ENCODE peak calls at places on chromosome 20, in seven cellular contexts. P is mesendoderm, C is IMR-90, E is mesenchymal stem cell, S is H9, J is H1, B is trophoblast cell. U is an unnamed sample.
A peak's percentile ranks its signal among the peaks of the same experiment; 100 is the strongest.

GRCh38 chr20:53335509-53335908 is 258.1 kb downstream of the ZNF217 start:
- DNase-seq in C (no peak), J (no peak), E (no peak), P (peak; percentile 30), B (no peak), S (no peak), U (no peak)

GRCh38 chr20:50412069-50412468 is 98.1 kb upstream of the PTPN1 start:
- DNase-seq in J (no peak), P (peak; percentile 46), E (no peak), C (no peak), S (no peak), B (peak; percentile 90), U (no peak)

GRCh38 chr20:20806121-20806820 is 93.8 kb upstream of the RALGAPA2 start:
- DNase-seq in C (no peak), P (peak; percentile 67), J (no peak), E (no peak), B (no peak), S (no peak), U (no peak)

GRCh38 chr20:25553819-25554296 is 31.5 kb downstream of the NINL start:
- DNase-seq in S (no peak), P (no peak), E (peak; percentile 76), J (no peak), B (no peak), C (peak; percentile 67), U (no peak)

GRCh38 chr20:54111460-54111859 is 41.1 kb upstream of the BCAS1 start:
- DNase-seq in P (no peak), J (no peak), B (no peak), E (no peak), S (no peak), C (no peak), U (no peak)

GRCh38 chr20:30281584-30282197 is 975.8 kb upstream of the DEFB115 start:
- DNase-seq in P (no peak), E (no peak), J (no peak), C (no peak), S (no peak), B (no peak), U (no peak)

GRCh38 chr20:50848846-50849673 is 54.2 kb downstream of the BCAS4 start:
- DNase-seq in J (no peak), P (no peak), E (no peak), S (no peak), B (no peak), C (no peak), U (no peak)

GRCh38 chr20:48619126-48620101 is 208.4 kb downstream of the PREX1 start:
- DNase-seq in J (no peak), S (no peak), P (no peak), C (no peak), E (no peak), B (no peak), U (no peak)

GRCh38 chr20:17825251-17825691 is 125.5 kb downstream of the BANF2 start:
- DNase-seq in P (no peak), C (no peak), E (no peak), S (no peak), B (no peak), J (no peak), U (no peak)

GRCh38 chr20:21436186-21436585 is 38.9 kb upstream of the NKX2-4 start:
- DNase-seq in J (no peak), B (peak; percentile 3), P (no peak), S (no peak), E (peak; percentile 61), C (peak; percentile 72), U (no peak)

DNA sequence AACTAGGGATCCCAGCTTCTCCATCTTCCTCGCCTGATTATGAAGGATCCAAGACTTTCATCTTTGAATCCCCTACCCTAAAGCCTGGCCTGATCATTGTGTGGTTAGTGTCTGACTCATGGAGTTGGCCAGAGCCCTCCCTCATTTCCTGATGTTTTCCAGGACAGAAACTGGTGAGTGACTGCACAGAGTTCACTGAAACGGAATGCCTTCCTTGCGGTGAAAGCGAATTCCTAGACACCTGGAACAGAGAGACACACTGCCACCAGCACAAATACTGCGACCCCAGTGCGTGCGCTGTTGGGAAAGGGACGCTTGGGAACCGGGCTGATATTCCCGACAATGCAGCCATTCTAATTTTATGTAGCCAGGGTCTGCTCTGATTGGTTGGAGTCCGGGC is 4.0 kb downstream of the CD40 start:
- DNase-seq in P (no peak), B (peak; percentile 81), C (peak; percentile 59), E (peak; percentile 60), S (no peak), J (no peak), U (no peak)
- H3K4ac ChIP-seq in P (no peak overlapping the region), B (no peak overlapping the region), C (no peak overlapping the region), E (no peak overlapping the region), S (no peak overlapping the region), J (no peak overlapping the region), U (no peak overlapping the region)

DNA sequence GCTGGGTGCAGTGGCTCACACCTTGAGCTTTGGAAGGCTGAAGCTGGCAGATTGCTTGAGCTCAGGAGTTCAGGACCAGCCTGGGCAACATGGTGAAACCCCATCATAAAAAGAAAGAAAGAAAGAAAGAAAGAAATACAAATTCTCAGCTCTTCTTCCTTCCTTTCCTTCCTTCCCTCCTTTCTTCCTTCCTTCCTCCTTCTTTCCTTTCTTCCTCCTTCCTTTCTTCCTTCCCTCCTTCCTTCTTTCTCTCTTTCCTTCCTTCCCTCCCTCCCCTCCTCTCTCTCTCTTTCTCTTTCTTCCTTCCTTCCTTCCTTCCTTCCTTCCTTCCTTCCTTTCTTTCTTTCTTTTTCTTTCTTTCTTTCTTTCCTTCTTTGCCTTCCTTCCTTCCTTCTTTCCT is 21.0 kb upstream of the NCOA3 start:
- DNase-seq in J (no peak), C (no peak), S (no peak), P (no peak), E (no peak), B (no peak), U (no peak)
- H3K18ac ChIP-seq in J (no peak overlapping the region), C (no peak overlapping the region), S (no peak overlapping the region), P (no peak overlapping the region), E (no peak overlapping the region), B (no peak overlapping the region), U (no peak overlapping the region)

GRCh38 chr20:36839150-36839549 is 36.8 kb upstream of the TLDC2 start:
- DNase-seq in B (no peak), J (no peak), S (no peak), P (no peak), E (no peak), C (no peak), U (no peak)
- H4K8ac ChIP-seq in B (no peak overlapping the region), J (no peak overlapping the region), S (no peak overlapping the region), P (no peak overlapping the region), E (peak overlapping the region; percentile 51), C (no peak overlapping the region), U (peak overlapping the region; percentile 48)

DNA sequence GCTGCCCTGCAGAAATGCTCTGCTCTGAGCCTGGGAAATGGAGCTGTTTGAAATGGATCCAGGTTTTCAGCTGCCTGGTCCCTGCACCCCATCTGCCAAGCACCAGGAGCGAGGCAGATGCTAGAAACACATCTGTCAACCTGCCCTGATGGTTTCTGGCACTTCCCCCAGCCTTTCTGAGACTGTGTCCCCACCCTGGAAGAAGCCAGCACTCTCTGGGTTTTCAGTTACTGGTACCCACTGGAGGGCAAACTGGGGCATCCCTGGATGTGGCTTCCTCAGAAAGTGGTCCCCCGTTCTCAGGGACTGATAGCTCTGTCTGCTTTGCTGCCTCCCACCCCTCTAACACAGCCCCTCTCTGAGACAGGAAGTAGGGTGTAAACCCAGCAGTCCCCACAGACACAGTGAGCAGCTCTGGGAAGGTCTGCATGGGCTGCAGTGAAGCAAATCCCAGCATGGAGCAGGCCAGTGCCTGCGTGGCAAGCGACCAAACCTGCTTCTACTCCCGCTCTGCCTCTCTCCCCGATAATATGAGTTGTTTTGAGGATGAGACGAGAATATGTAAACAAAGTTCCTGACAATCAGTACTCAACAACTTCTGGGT is 54.2 kb upstream of the MAFB start:
- DNase-seq in B (no peak), P (no peak), S (no peak), E (no peak), J (peak; percentile 36), C (no peak), U (no peak)
- H3K4ac ChIP-seq in B (no peak overlapping the region), P (no peak overlapping the region), S (no peak overlapping the region), E (no peak overlapping the region), J (no peak overlapping the region), C (no peak overlapping the region), U (no peak overlapping the region)

GRCh38 chr20:2341336-2341735 is 39.4 kb upstream of the TGM6 start:
- DNase-seq in J (peak; percentile 29), E (no peak), S (no peak), C (no peak), B (no peak), P (no peak), U (no peak)
- H3K18ac ChIP-seq in J (no peak overlapping the region), E (no peak overlapping the region), S (no peak overlapping the region), C (no peak overlapping the region), B (no peak overlapping the region), P (no peak overlapping the region), U (no peak overlapping the region)

DNA sequence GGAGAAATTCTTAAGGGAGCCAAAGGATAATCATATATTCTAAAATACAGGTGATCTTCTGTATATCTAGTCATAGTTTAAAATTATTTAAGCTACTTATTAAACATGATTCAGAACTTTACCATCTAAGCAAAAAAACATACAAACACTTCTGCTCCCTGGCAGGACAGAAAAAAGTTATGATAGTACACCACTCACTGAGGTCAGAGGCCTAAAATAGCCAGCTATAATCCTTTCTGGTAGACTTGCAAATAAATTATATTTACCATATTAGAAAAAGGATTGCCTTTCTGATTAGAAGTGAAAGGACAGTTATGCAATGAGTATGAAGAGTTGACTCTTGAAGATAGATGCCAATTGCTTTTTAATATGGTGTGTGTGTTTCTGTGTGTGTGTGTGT is 207.3 kb downstream of the BMP2 start:
- DNase-seq in C (no peak), J (no peak), B (no peak), E (no peak), P (no peak), S (no peak), U (no peak)
- H4K8ac ChIP-seq in C (no peak overlapping the region), J (no peak overlapping the region), B (no peak overlapping the region), E (no peak overlapping the region), P (no peak overlapping the region), S (no peak overlapping the region), U (no peak overlapping the region)